ENCODE peak calls at places on chromosomes 5 and 9, in seven cellular contexts. S, L, H, Z, B, R and X are unnamed samples.

GRCh38 chr9:98118640-98119601 is at the start of gene TRIM14:
- DNase-seq in S (peak), L (peak), H (peak), Z (peak), B (peak), R (peak), X (no peak)

GRCh38 chr5:145244251-145244650 is 590.9 kb downstream of the PRELID2 start:
- DNase-seq in S (no peak), L (no peak), H (no peak), Z (no peak), B (no peak), R (no peak), X (no peak)

GRCh38 chr9:133600747-133601146 is 8.4 kb downstream of the FAM163B start:
- DNase-seq in S (no peak), L (no peak), H (no peak), Z (no peak), B (no peak), R (no peak), X (no peak)

GRCh38 chr5:54090495-54091084 is 219.8 kb downstream of the ARL15 start:
- DNase-seq in S (peak), L (no peak), H (no peak), Z (peak), B (no peak), R (peak), X (no peak)

GRCh38 chr5:133371371-133372155 is 240.8 kb downstream of the FSTL4 start:
- DNase-seq in S (no peak), L (no peak), H (no peak), Z (no peak), B (no peak), R (no peak), X (no peak)

GRCh38 chr9:112013261-112013660 is 116.6 kb downstream of the UGCG start:
- DNase-seq in S (no peak), L (no peak), H (no peak), Z (no peak), B (no peak), R (no peak), X (no peak)

GRCh38 chr5:152505442-152506042 is 100.5 kb upstream of the NMUR2 start:
- DNase-seq in S (peak), L (peak), H (peak), Z (peak), B (peak), R (peak), X (peak)

GRCh38 chr5:37838933-37839341 is 904 bp downstream of the GDNF start:
- DNase-seq in S (no peak), L (no peak), H (no peak), Z (no peak), B (no peak), R (no peak), X (no peak)

GRCh38 chr5:136631176-136631575 is 265.8 kb upstream of the TRPC7 start:
- DNase-seq in S (no peak), L (no peak), H (no peak), Z (no peak), B (no peak), R (no peak), X (no peak)

GRCh38 chr9:106700676-106701075 is 162.3 kb upstream of the ZNF462 start:
- DNase-seq in S (no peak), L (no peak), H (no peak), Z (no peak), B (no peak), R (peak), X (no peak)

GRCh38 chr5:56601641-56602071 is 213.7 kb upstream of the MAP3K1 start:
- DNase-seq in S (no peak), L (no peak), H (peak), Z (peak), B (no peak), R (no peak), X (no peak)

GRCh38 chr5:124468671-124469411 is 277.6 kb downstream of the ZNF608 start:
- DNase-seq in S (no peak), L (no peak), H (no peak), Z (no peak), B (no peak), R (no peak), X (no peak)

GRCh38 chr5:115543931-115544370 is 624 bp downstream of the FEM1C start:
- DNase-seq in S (no peak), L (peak), H (peak), Z (no peak), B (peak), R (peak), X (no peak)

GRCh38 chr5:115543365-115543700 is 1.2 kb downstream of the FEM1C start:
- DNase-seq in S (no peak), L (peak), H (no peak), Z (no peak), B (peak), R (no peak), X (no peak)

GRCh38 chr5:115542651-115543364 is 1.8 kb downstream of the FEM1C start:
- DNase-seq in S (no peak), L (no peak), H (peak), Z (no peak), B (no peak), R (no peak), X (no peak)

GRCh38 chr5:115544371-115545064 is at the start of gene FEM1C:
- DNase-seq in S (peak), L (peak), H (peak), Z (peak), B (peak), R (peak), X (peak)

DNA sequence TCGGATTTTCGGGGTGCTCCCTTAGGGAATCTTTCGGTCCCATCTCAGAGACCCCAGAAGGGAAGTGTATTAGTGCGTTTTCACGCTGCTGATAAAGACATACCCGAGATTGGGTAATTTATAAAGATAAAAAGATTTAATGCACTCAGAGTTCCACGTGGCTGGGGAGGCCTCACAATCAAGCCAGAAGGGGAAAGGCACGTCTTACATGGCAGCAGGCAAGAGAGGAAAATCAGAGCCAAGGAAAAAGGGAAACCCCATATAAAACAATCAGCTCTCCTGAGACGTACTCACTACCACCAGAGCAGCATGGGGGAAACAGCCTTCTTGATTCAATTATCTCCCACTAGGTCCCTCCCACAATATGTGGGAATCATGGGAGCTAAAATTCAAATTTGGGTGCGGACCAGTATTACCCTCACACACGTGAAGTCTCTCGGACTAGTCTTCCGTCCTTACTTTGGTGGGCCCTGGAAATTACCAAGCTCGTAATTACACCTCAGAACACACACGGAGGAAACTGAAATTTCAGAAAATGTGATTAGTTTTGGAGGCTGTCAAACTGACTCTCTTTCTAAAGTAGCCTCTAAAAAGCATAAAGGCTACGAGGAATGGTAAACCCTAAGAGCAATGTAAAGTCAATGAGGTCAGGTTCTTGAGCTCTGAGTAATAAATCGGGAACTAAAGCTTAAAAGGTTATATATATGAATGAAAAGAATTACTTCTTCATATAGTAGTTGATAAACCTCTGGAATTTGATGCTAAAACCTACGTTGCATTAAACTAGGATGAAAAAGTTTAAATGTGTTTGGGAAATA is 699 bp upstream of the FEM1C start:
- DNase-seq in S (no peak), L (peak), H (no peak), Z (no peak), B (no peak), R (peak), X (no peak)
- H3K4me3 ChIP-seq in S (peak), L (peak), H (peak), Z (peak), B (no peak), R (no peak), X (peak)

GRCh38 chr5:95709967-95710650 is 21.0 kb upstream of the RHOBTB3 start:
- DNase-seq in S (no peak), L (no peak), H (peak), Z (no peak), B (no peak), R (no peak), X (no peak)
- H3K4me3 ChIP-seq in S (no peak), L (no peak), H (peak), Z (no peak), B (no peak), R (no peak), X (no peak)

GRCh38 chr5:170388240-170388639 is 927 bp downstream of the KCNMB1 start:
- DNase-seq in S (no peak), L (no peak), H (no peak), Z (no peak), B (no peak), R (no peak), X (no peak)

GRCh38 chr5:170386743-170387142 is 2.4 kb downstream of the KCNMB1 start:
- DNase-seq in S (no peak), L (no peak), H (no peak), Z (no peak), B (no peak), R (no peak), X (no peak)

GRCh38 chr5:170388818-170389217 is 349 bp downstream of the KCNMB1 start:
- DNase-seq in S (no peak), L (no peak), H (peak), Z (no peak), B (no peak), R (no peak), X (no peak)

GRCh38 chr5:170389250-170389902 is at the start of gene KCNMB1:
- DNase-seq in S (no peak), L (no peak), H (peak), Z (no peak), B (no peak), R (no peak), X (no peak)

DNA sequence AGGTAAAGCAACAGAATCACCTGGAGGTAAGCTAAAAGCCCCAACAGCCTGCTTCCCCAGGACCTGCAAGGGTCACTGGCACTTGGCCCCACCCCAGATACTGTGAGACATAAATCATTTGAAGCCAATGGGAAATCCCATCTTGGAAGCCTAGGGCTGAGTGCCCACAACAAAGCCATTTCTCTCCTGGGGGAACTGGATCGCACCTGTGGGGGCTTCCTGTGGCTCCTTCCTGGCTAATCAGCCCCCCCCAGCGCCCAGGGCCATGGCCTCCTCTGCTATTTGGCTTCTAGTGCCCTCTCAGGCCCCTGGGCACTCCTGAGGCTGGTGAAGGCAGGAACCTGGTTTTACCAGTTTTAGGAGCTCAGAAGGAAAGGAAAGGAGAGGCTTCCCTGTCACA is 1.4 kb downstream of the KCNMB1 start:
- DNase-seq in S (no peak), L (no peak), H (no peak), Z (no peak), B (no peak), R (no peak), X (peak)
- H3K4me3 ChIP-seq in S (no peak), L (peak), H (no peak), Z (no peak), B (no peak), R (no peak), X (no peak)

GRCh38 chr9:115117999-115118470 is at the start of gene TNC:
- DNase-seq in S (peak), L (peak), H (peak), Z (peak), B (peak), R (peak), X (no peak)
- H3K4me3 ChIP-seq in S (peak), L (peak), H (peak), Z (peak), B (no peak), R (peak), X (peak)

GRCh38 chr5:175773534-175774070 is 97.8 kb upstream of the CPLX2 start:
- DNase-seq in S (no peak), L (no peak), H (no peak), Z (no peak), B (no peak), R (no peak), X (no peak)
- H3K4me3 ChIP-seq in S (no peak), L (no peak), H (no peak), Z (no peak), B (no peak), R (no peak), X (no peak)

GRCh38 chr5:178489281-178489976 is 100.8 kb downstream of the COL23A1 start:
- DNase-seq in S (no peak), L (no peak), H (no peak), Z (no peak), B (no peak), R (no peak), X (peak)
- H3K4me3 ChIP-seq in S (no peak), L (no peak), H (no peak), Z (no peak), B (no peak), R (no peak), X (no peak)

GRCh38 chr9:89430995-89431394 is 66.9 kb downstream of the SEMA4D start:
- DNase-seq in S (no peak), L (peak), H (no peak), Z (no peak), B (peak), R (no peak), X (no peak)
- H3K4me3 ChIP-seq in S (no peak), L (no peak), H (no peak), Z (no peak), B (no peak), R (no peak), X (no peak)

DNA sequence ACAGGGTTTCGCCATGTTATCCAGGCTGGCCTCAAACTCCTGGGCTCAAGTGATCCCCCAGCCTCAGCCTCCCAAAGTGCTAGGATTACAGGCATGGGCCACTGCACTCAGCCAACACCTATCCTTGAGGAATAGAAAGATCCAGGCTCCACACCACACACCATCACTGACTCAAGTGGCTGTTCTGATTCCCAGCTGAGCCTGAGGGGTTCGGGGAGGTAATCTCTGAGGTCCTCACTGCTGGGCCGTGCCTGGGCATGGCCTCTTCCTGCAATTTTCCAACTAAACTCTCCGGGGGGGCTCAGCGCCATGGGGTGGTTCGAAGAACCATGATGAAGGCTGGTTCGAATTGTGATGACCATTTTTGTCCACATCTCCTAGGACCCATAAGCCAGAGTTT is 31.0 kb upstream of the IL17B start:
- DNase-seq in S (no peak), L (no peak), H (no peak), Z (no peak), B (no peak), R (no peak), X (no peak)
- H3K4me3 ChIP-seq in S (no peak), L (peak), H (no peak), Z (peak), B (no peak), R (no peak), X (no peak)